ENCODE peak calls at places on chromosomes 1 and 21, in four cellular contexts. F is cardiac muscle cell, Y is fibroblast of lung, J is A549. X is an unnamed sample.
A peak's percentile ranks its signal among the peaks of the same experiment; 100 is the strongest.

GRCh38 chr1:171833091-171833822 is 8.0 kb upstream of the DNM3 start:
- DNase-seq in J (no peak), F (no peak), Y (peak; percentile 24), X (no peak)

GRCh38 chr1:30668546-30669327 is 54.6 kb downstream of the MATN1 start:
- DNase-seq in J (no peak), F (no peak), Y (peak; percentile 14), X (no peak)

GRCh38 chr1:10910490-10911273 is 101.8 kb upstream of the TARDBP start:
- DNase-seq in F (no peak), J (no peak), Y (no peak), X (no peak)

GRCh38 chr1:23376890-23377811 is 7.5 kb upstream of the ZNF436 start:
- DNase-seq in F (no peak), Y (peak; percentile 92), J (peak; percentile 91), X (no peak)

GRCh38 chr1:19421365-19421764 is 64.0 kb downstream of the CAPZB start:
- DNase-seq in J (no peak), F (no peak), Y (no peak), X (no peak)

GRCh38 chr21:42299324-42300044 is 15.7 kb downstream of the TFF3 start:
- DNase-seq in Y (no peak), F (no peak), J (no peak), X (no peak)

GRCh38 chr1:154419620-154420020 is 14.5 kb downstream of the IL6R start:
- DNase-seq in Y (peak; percentile 92), J (peak; percentile 75), F (no peak), X (no peak)

GRCh38 chr1:178379807-178380206 is 117.0 kb downstream of the CLEC20A start:
- DNase-seq in J (peak; percentile 30), Y (no peak), F (no peak), X (no peak)

GRCh38 chr21:37220433-37220980 is 46.6 kb downstream of the VPS26C start:
- DNase-seq in J (peak; percentile 46), Y (peak; percentile 51), F (peak; percentile 41), X (peak; percentile 67)

GRCh38 chr1:177858222-177858894 is 111.5 kb downstream of the SEC16B start:
- DNase-seq in F (no peak), J (no peak), Y (peak; percentile 32), X (no peak)

GRCh38 chr1:74357150-74357549 is 122.0 kb downstream of the TNNI3K start:
- DNase-seq in Y (no peak), J (no peak), F (no peak), X (no peak)

GRCh38 chr1:167651161-167651693 is 21.2 kb downstream of the RCSD1 start:
- DNase-seq in J (no peak), F (no peak), Y (no peak), X (no peak)

GRCh38 chr1:7387053-7387861 is 383.8 kb upstream of the VAMP3 start:
- DNase-seq in J (no peak), F (no peak), Y (peak; percentile 40), X (no peak)

GRCh38 chr1:77076759-77077158 is 142.5 kb downstream of the PIGK start:
- DNase-seq in Y (no peak), F (no peak), J (no peak), X (no peak)

GRCh38 chr1:94255476-94255875 is 18.1 kb upstream of the ARHGAP29 start:
- DNase-seq in Y (peak; percentile 61), J (no peak), F (no peak), X (no peak)

GRCh38 chr1:23481904-23482303 is 2.1 kb downstream of the ASAP3 start:
- DNase-seq in Y (no peak), J (no peak), F (no peak), X (no peak)

GRCh38 chr1:43585596-43585995 is 54.9 kb downstream of the PTPRF start:
- DNase-seq in F (no peak), J (no peak), Y (no peak), X (no peak)

GRCh38 chr1:43588592-43588991 is 57.9 kb downstream of the PTPRF start:
- DNase-seq in Y (no peak), J (no peak), F (no peak), X (no peak)

GRCh38 chr1:43586136-43586726 is 55.5 kb downstream of the PTPRF start:
- DNase-seq in F (no peak), Y (no peak), J (no peak), X (no peak)

GRCh38 chr1:43587594-43587993 is 56.9 kb downstream of the PTPRF start:
- DNase-seq in J (no peak), F (no peak), Y (peak; percentile 23), X (no peak)

DNA sequence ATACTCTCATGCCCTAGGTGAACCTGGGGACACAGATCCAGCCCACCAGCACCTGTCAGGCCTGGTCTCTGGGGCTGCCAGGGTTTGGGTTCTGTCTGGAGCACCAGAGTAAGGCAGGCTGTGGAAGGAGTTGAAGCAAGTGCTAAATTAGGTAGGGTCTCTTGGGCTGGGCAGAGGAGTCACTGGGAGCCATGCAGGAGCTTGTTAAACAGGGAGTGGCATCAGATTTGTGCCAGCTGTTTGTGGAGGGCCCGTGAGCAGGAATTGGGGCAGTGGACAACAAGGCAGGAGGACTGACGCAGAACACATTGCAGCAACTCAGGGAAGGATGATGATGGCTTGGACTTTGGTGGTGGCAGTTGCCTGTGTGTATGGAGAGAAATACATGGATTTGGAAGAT is 56.3 kb downstream of the PTPRF start:
- DNase-seq in F (no peak), Y (no peak), J (no peak), X (no peak)
- H3K27ac ChIP-seq in F (no peak overlapping the region), Y (no peak overlapping the region), J (no peak overlapping the region), X (no peak overlapping the region)

GRCh38 chr1:203306089-203306969 is 1.0 kb downstream of the BTG2 start:
- DNase-seq in Y (peak; percentile 86), F (peak; percentile 57), J (peak; percentile 72), X (peak; percentile 66)
- H3K4me1 ChIP-seq in Y (peaks cover 2% of the 10 kb centered on the region), F (peaks cover 29% of the 10 kb centered on the region), J (peaks cover 24% of the 10 kb centered on the region), X (peaks cover 50% of the 10 kb centered on the region)

GRCh38 chr1:222057162-222057561 is 315.3 kb upstream of the DUSP10 start:
- DNase-seq in F (no peak), J (no peak), Y (no peak), X (no peak)
- H3K27ac ChIP-seq in F (no peak overlapping the region), J (no peak overlapping the region), Y (no peak overlapping the region), X (no peak overlapping the region)

GRCh38 chr1:41662061-41662655 is 177.7 kb upstream of the EDN2 start:
- DNase-seq in J (peak; percentile 31), Y (peak; percentile 83), F (peak; percentile 85), X (peak; percentile 73)

GRCh38 chr1:41660570-41661427 is 176.3 kb upstream of the EDN2 start:
- DNase-seq in Y (peak; percentile 18), J (no peak), F (no peak), X (no peak)

GRCh38 chr1:41662656-41663437 is 178.4 kb upstream of the EDN2 start:
- DNase-seq in F (peak; percentile 68), Y (peak; percentile 85), J (peak; percentile 23), X (no peak)

GRCh38 chr1:41659903-41660302 is 175.4 kb upstream of the EDN2 start:
- DNase-seq in J (no peak), Y (no peak), F (no peak), X (no peak)

DNA sequence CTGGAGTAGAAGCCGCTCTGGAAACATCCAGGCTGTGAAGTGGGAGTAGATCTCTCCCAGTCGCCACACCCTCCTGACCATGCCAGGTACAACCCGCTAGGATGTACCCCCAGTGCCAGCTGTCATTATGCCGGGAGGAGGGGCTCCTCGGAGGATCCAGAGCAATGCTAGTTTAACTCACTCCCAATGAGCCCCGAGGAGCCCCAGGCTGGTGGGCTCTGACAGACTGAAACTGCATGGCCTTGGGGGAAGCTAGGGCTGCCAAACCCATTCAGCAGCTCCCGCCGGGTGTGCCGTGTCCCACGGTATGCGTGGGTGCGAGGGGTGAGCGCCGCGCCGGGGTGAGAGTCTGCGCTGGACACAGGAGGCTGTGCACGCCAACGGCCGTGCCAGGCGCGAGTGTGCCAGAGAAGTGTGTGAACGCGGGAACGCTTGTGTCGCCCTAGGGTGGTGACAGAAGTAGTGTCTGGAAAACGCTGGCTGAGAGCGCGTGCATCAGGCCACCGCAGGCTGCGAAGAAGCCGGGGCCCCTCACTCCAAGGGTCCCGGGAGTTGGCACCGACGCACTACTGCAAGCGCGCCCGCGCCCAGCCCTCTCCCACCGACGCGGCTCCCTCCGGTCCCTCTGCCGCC is 177.1 kb upstream of the EDN2 start:
- DNase-seq in F (no peak), J (no peak), Y (peak; percentile 12), X (no peak)
- H3K4me1 ChIP-seq in F (no peaks in the 10 kb centered on the region), J (peaks cover 22% of the 10 kb centered on the region), Y (peaks cover 5% of the 10 kb centered on the region), X (peaks cover 69% of the 10 kb centered on the region)

GRCh38 chr1:169236143-169236542 is 129.7 kb downstream of the ATP1B1 start:
- DNase-seq in Y (peak; percentile 49), J (no peak), F (no peak), X (no peak)

GRCh38 chr1:169234780-169235179 is 128.3 kb downstream of the ATP1B1 start:
- DNase-seq in Y (no peak), F (no peak), J (no peak), X (no peak)

GRCh38 chr1:169238506-169238905 is 129.1 kb downstream of the NME7 start:
- DNase-seq in F (no peak), J (no peak), Y (peak; percentile 37), X (no peak)

GRCh38 chr1:169236880-169237279 is 130.4 kb downstream of the ATP1B1 start:
- DNase-seq in Y (peak; percentile 13), J (no peak), F (no peak), X (no peak)

DNA sequence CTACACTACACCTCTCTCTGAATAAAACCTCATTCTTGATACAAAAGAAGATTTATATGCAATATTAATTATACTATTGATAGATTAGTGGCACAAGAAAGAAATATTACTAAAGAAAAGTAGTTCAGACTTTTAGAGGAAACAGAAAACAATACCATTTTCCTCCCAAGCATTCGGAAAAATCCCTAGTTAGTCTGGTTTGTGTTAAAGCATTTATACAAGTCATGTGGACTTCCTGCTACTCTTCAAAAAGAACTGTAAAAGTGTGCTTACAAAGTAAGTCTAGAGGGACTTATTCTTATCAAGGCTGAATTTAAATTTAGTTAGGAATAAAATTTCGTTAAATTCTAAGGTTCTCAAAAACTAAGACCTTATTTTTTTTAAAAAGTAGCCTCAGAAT is 129.1 kb downstream of the ATP1B1 start:
- DNase-seq in Y (no peak), J (no peak), F (no peak), X (no peak)
- H3K27ac ChIP-seq in Y (no peak overlapping the region), J (no peak overlapping the region), F (no peak overlapping the region), X (no peak overlapping the region)

DNA sequence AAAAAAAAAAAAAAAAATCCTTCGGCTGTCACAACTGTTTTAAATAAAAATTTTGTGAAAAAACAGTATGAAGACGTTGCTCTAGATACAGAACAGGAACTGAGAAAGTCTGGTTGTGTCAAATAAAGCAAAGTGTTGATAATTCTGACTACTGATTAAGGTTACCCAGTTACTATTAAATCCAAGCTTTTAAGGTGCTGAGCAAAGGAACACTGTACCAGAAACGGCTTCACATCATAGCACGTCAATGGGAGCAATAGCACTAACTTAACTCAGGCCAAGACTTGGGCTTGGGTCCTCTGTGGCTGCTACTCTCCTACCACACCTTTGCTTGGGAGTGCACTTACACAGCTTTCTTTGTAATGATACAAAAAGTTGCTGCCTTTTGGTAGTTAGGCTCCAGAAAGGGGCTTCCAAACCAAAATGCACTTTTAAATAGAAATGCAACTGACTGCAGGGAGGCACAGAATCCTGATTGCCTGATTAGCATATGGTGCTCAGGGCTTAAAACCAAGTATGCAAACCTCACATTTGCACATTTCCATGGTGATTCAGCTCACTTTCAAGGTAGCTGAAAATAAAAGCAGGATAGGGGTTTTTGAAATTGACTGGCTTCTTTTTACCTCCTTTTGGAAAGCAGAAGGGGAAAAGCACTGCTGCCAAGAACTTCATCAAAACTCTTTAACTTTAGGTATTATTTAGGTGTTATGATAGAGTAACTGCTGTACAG is 6.3 kb downstream of the MCL1 start:
- DNase-seq in F (no peak), Y (no peak), J (no peak), X (no peak)
- H3K4me1 ChIP-seq in F (peaks cover 40% of the 10 kb centered on the region), Y (peaks cover 22% of the 10 kb centered on the region), J (peaks cover 82% of the 10 kb centered on the region), X (peaks cover 76% of the 10 kb centered on the region)

GRCh38 chr1:119587328-119587727 is 60.7 kb downstream of the ZNF697 start:
- DNase-seq in F (peak; percentile 11), J (no peak), Y (peak; percentile 71), X (no peak)
- H3K27ac ChIP-seq in F (no peak overlapping the region), J (no peak overlapping the region), Y (no peak overlapping the region), X (no peak overlapping the region)